ENCODE peak calls at places on chromosomes 1 and 21, in nine cellular contexts. L, K, J, V, Z, B, R, G and M are unnamed samples.

GRCh38 chr1:3383679-3384078 is 70.8 kb upstream of the ARHGEF16 start:
- DNase-seq in L (no peak), K (no peak), J (no peak), V (no peak), Z (no peak), B (no peak), R (no peak), G (no peak), M (no peak)

GRCh38 chr1:14945132-14946010 is 208.2 kb upstream of the TMEM51 start:
- DNase-seq in L (no peak), K (no peak), J (no peak), V (no peak), Z (peak; percentile 17), B (peak; percentile 94), R (peak; percentile 29), G (no peak), M (peak; percentile 76)

GRCh38 chr1:213335084-213335483 is 284.0 kb downstream of the RPS6KC1 start:
- DNase-seq in L (no peak), K (no peak), J (no peak), V (no peak), Z (no peak), B (no peak), R (no peak), G (no peak), M (no peak)

GRCh38 chr1:45007311-45007710 is 3.8 kb downstream of the HECTD3 start:
- DNase-seq in L (no peak), K (no peak), J (no peak), V (no peak), Z (no peak), B (no peak), R (no peak), G (no peak), M (no peak)

GRCh38 chr1:56472860-56473259 is 106.5 kb downstream of the PLPP3 start:
- DNase-seq in L (no peak), K (no peak), J (peak; percentile 65), V (no peak), Z (no peak), B (no peak), R (no peak), G (peak; percentile 54), M (no peak)

GRCh38 chr1:197902131-197902453 is 338 bp upstream of the C1orf53 start:
- DNase-seq in L (no peak), K (no peak), J (no peak), V (no peak), Z (no peak), B (no peak), R (no peak), G (no peak), M (no peak)

GRCh38 chr1:58997637-58998036 is 213.8 kb upstream of the JUN start:
- DNase-seq in L (no peak), K (no peak), J (no peak), V (no peak), Z (no peak), B (no peak), R (no peak), G (no peak), M (no peak)

GRCh38 chr1:157969693-157970485 is 23.6 kb upstream of the KIRREL1 start:
- DNase-seq in L (peak; percentile 61), K (peak; percentile 78), J (no peak), V (peak; percentile 41), Z (peak; percentile 93), B (peak; percentile 87), R (no peak), G (no peak), M (peak; percentile 39)

GRCh38 chr1:163166886-163167555 is 35.7 kb downstream of the RGS5 start:
- DNase-seq in L (no peak), K (no peak), J (no peak), V (no peak), Z (peak; percentile 59), B (peak; percentile 40), R (no peak), G (no peak), M (no peak)

GRCh38 chr1:21541835-21542234 is 32.6 kb downstream of the ALPL start:
- DNase-seq in L (no peak), K (no peak), J (no peak), V (no peak), Z (no peak), B (peak; percentile 76), R (no peak), G (no peak), M (no peak)

GRCh38 chr1:28642056-28642846 is 616 bp downstream of the TAF12 start:
- DNase-seq in L (peak; percentile 21), K (peak; percentile 50), J (no peak), V (no peak), Z (no peak), B (peak; percentile 30), R (no peak), G (no peak), M (no peak)

GRCh38 chr21:45280178-45280821 is 7.4 kb downstream of the POFUT2 start:
- DNase-seq in L (no peak), K (no peak), J (no peak), V (peak; percentile 7), Z (no peak), B (no peak), R (no peak), G (no peak), M (no peak)

GRCh38 chr1:21307663-21308062 is 17.4 kb upstream of the ECE1 start:
- DNase-seq in L (no peak), K (no peak), J (no peak), V (no peak), Z (no peak), B (no peak), R (no peak), G (no peak), M (no peak)

GRCh38 chr1:59434336-59434735 is 137.4 kb downstream of the FGGY start:
- DNase-seq in L (no peak), K (no peak), J (no peak), V (no peak), Z (peak; percentile 7), B (peak; percentile 82), R (no peak), G (no peak), M (peak; percentile 79)

GRCh38 chr1:3062616-3063378 is 6.2 kb upstream of the PRDM16 start:
- DNase-seq in L (no peak), K (no peak), J (no peak), V (no peak), Z (no peak), B (no peak), R (no peak), G (no peak), M (no peak)

GRCh38 chr1:59625388-59625787 is 189.4 kb upstream of the HOOK1 start:
- DNase-seq in L (no peak), K (no peak), J (no peak), V (no peak), Z (no peak), B (no peak), R (no peak), G (no peak), M (no peak)

GRCh38 chr1:179953974-179954493 is 576 bp upstream of the CEP350 start:
- DNase-seq in L (no peak), K (no peak), J (no peak), V (no peak), Z (peak; percentile 65), B (peak; percentile 63), R (peak; percentile 42), G (no peak), M (peak; percentile 27)

GRCh38 chr1:191886977-191887376 is 271.3 kb upstream of the RGS18 start:
- DNase-seq in L (no peak), K (no peak), J (no peak), V (no peak), Z (peak; percentile 12), B (no peak), R (no peak), G (no peak), M (no peak)

GRCh38 chr1:200483491-200484143 is 73.8 kb upstream of the ZNF281 start:
- DNase-seq in L (no peak), K (peak; percentile 100), J (peak; percentile 52), V (peak; percentile 51), Z (peak; percentile 98), B (peak; percentile 97), R (no peak), G (peak; percentile 72), M (peak; percentile 93)

GRCh38 chr21:45863267-45863666 is 118.3 kb upstream of the COL6A1 start:
- DNase-seq in L (no peak), K (no peak), J (no peak), V (no peak), Z (no peak), B (no peak), R (no peak), G (no peak), M (no peak)